ENCODE peak calls at places on chromosome 6, in four cellular contexts. Z is adipocyte, Y is sciatic nerve, U is ACHN. H is an unnamed sample.

GRCh38 chr6:166958926-166959861 is 2.8 kb upstream of the RNASET2 start:
- DNase-seq in Y (no peak), U (no peak), Z (no peak), H (no peak)

GRCh38 chr6:167415441-167415961 is 90.6 kb downstream of the TTLL2 start:
- DNase-seq in Y (no peak), Z (no peak), U (no peak), H (no peak)

GRCh38 chr6:127967708-127968107 is 66.8 kb upstream of the THEMIS start:
- DNase-seq in Y (no peak), U (no peak), Z (no peak), H (no peak)

GRCh38 chr6:14598017-14598864 is 480.7 kb downstream of the CD83 start:
- DNase-seq in Z (no peak), Y (no peak), U (no peak), H (no peak)

GRCh38 chr6:155125916-155126315 is 130.8 kb downstream of the TIAM2 start:
- DNase-seq in Y (no peak), Z (peak), U (no peak), H (no peak)

GRCh38 chr6:141153563-141153962 is 979.2 kb upstream of the GJE1 start:
- DNase-seq in U (no peak), Z (no peak), Y (no peak), H (no peak)

GRCh38 chr6:5866547-5867051 is 140.1 kb downstream of the NRN1 start:
- DNase-seq in Y (no peak), U (peak), Z (peak), H (no peak)

GRCh38 chr6:722608-723007 is 29.7 kb upstream of the EXOC2 start:
- DNase-seq in Y (no peak), Z (peak), U (no peak), H (no peak)

GRCh38 chr6:41071501-41071922 is 644 bp downstream of the OARD1 start:
- DNase-seq in Y (no peak), Z (no peak), U (peak), H (no peak)

GRCh38 chr6:74925683-74926082 is 280.2 kb downstream of the COL12A1 start:
- DNase-seq in Z (no peak), U (no peak), Y (no peak), H (no peak)

GRCh38 chr6:108293527-108294296 is 1.1 kb upstream of the AFG1L start:
- DNase-seq in Y (no peak), U (no peak), Z (no peak), H (no peak)

GRCh38 chr6:142544199-142544838 is 242.5 kb downstream of the ADGRG6 start:
- DNase-seq in U (no peak), Z (no peak), Y (no peak), H (no peak)

GRCh38 chr6:126134491-126134890 is 148.2 kb downstream of the TRMT11 start:
- DNase-seq in U (no peak), Y (no peak), Z (no peak), H (no peak)

H was measured in sigmoid colon.